ENCODE peak calls at places on chromosomes 16 and 17, in eight cellular contexts. P is body of pancreas, M is uterus, G is thyroid gland, O is stomach, Y is adrenal gland, Q is heart left ventricle, S is A549. L is an unnamed sample.

GRCh38 chr17:73795730-73796129 is 151.5 kb upstream of the SDK2 start:
- DNase-seq in P (no peak), M (no peak), G (no peak), O (no peak), Y (no peak), Q (no peak), S (no peak), L (no peak)

GRCh38 chr16:16887193-16887592 is 508.3 kb downstream of the NPIPA7 start:
- DNase-seq in P (no peak), M (no peak), G (no peak), O (no peak), Y (no peak), Q (no peak), S (no peak), L (no peak)

GRCh38 chr17:17176341-17176740 is 29.8 kb downstream of the PLD6 start:
- DNase-seq in P (no peak), M (no peak), G (no peak), O (no peak), Y (no peak), Q (no peak), S (no peak), L (no peak)

GRCh38 chr16:82924075-82924854 is 297.5 kb downstream of the CDH13 start:
- DNase-seq in P (no peak), M (no peak), G (no peak), O (no peak), Y (no peak), Q (no peak), S (no peak), L (peak)

GRCh38 chr17:82226170-82226808 is 2.6 kb upstream of the SLC16A3 start:
- DNase-seq in P (no peak), M (no peak), G (no peak), O (no peak), Y (no peak), Q (peak), S (no peak), L (no peak)

GRCh38 chr16:681746-682427 is 1.7 kb downstream of the STUB1 start:
- DNase-seq in P (peak), M (no peak), G (no peak), O (no peak), Y (no peak), Q (no peak), S (no peak), L (no peak)

GRCh38 chr17:3020381-3020780 is 43.0 kb downstream of the OR1D5 start:
- DNase-seq in P (no peak), M (no peak), G (no peak), O (no peak), Y (no peak), Q (no peak), S (no peak), L (no peak)

GRCh38 chr17:75808905-75809621 is 24.5 kb downstream of the UNK start:
- DNase-seq in P (no peak), M (peak), G (no peak), O (peak), Y (peak), Q (peak), S (no peak), L (no peak)

GRCh38 chr16:67456383-67457140 is 24.4 kb downstream of the ATP6V0D1 start:
- DNase-seq in P (peak), M (peak), G (peak), O (peak), Y (peak), Q (peak), S (peak), L (peak)

GRCh38 chr17:82623707-82624106 is 24.5 kb downstream of the WDR45B start:
- DNase-seq in P (no peak), M (no peak), G (no peak), O (no peak), Y (no peak), Q (no peak), S (no peak), L (no peak)

GRCh38 chr17:58447039-58447975 is 30.0 kb upstream of the RNF43 start:
- DNase-seq in P (peak), M (no peak), G (peak), O (peak), Y (peak), Q (peak), S (peak), L (peak)

GRCh38 chr17:82399601-82400101 is 18.5 kb upstream of the HEXD start:
- DNase-seq in P (no peak), M (no peak), G (no peak), O (no peak), Y (no peak), Q (no peak), S (no peak), L (no peak)

GRCh38 chr16:80273635-80274538 is 266.9 kb upstream of the DYNLRB2 start:
- DNase-seq in P (no peak), M (no peak), G (no peak), O (no peak), Y (no peak), Q (no peak), S (no peak), L (no peak)

GRCh38 chr17:21041753-21042433 is 918 bp downstream of the USP22 start:
- DNase-seq in P (peak), M (peak), G (peak), O (peak), Y (peak), Q (peak), S (peak), L (peak)

GRCh38 chr16:23122107-23122506 is 27.1 kb downstream of the USP31 start:
- DNase-seq in P (no peak), M (no peak), G (no peak), O (no peak), Y (no peak), Q (no peak), S (no peak), L (no peak)

GRCh38 chr17:8914554-8914953 is 47.1 kb upstream of the PIK3R6 start:
- DNase-seq in P (no peak), M (no peak), G (no peak), O (no peak), Y (no peak), Q (no peak), S (no peak), L (no peak)

GRCh38 chr17:16287563-16288027 is 65.7 kb downstream of the CENPV start:
- DNase-seq in P (no peak), M (no peak), G (no peak), O (peak), Y (no peak), Q (peak), S (no peak), L (peak)

GRCh38 chr16:10558746-10559641 is 21.4 kb downstream of the EMP2 start:
- DNase-seq in P (peak), M (peak), G (peak), O (peak), Y (peak), Q (peak), S (no peak), L (peak)

GRCh38 chr17:6793748-6794493 is 17.9 kb downstream of the FBXO39 start:
- DNase-seq in P (no peak), M (no peak), G (no peak), O (no peak), Y (no peak), Q (no peak), S (no peak), L (no peak)

GRCh38 chr16:67184453-67185002 is 765 bp upstream of the MATCAP1 start:
- DNase-seq in P (no peak), M (no peak), G (no peak), O (no peak), Y (no peak), Q (no peak), S (no peak), L (no peak)

GRCh38 chr17:38897671-38898290 is 27.6 kb upstream of the LASP1NB start:
- DNase-seq in P (no peak), M (no peak), G (no peak), O (no peak), Y (no peak), Q (no peak), S (no peak), L (peak)

GRCh38 chr16:88941933-88942909 is 34.8 kb downstream of the CBFA2T3 start:
- DNase-seq in P (peak), M (no peak), G (peak), O (peak), Y (no peak), Q (peak), S (peak), L (peak)
- TF ChIP-seq POLR2A in P (no peak), M (no peak), G (no peak), O (no peak), Y (no peak), Q (no peak), S (no peak), L (no peak)

DNA sequence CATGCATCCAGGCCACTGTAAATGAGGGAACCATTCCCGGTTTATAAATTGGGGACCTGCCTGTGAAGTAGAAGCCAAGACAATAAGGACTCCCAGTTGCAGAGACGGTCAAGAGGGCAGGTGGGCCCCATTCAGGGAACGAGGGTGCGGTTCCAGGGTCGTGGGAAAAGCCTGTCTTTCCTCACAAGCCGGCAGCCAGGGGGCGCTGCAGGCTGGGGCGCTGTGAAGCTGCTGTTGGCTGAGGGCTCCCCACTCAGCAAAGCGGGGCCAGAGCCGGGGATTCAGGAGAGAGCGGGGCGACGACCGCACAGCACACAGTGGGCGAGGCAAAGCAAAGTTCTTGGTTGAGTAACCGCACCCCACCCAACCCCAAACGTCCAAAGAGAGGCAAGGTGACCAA is 24.9 kb downstream of the CDRT15 start:
- DNase-seq in P (peak), M (peak), G (peak), O (peak), Y (no peak), Q (peak), S (no peak), L (no peak)
- TF ChIP-seq CTCF in P (peak), M (peak), G (peak), O (peak), Y (peak), Q (peak), S (no peak), L (peak)

DNA sequence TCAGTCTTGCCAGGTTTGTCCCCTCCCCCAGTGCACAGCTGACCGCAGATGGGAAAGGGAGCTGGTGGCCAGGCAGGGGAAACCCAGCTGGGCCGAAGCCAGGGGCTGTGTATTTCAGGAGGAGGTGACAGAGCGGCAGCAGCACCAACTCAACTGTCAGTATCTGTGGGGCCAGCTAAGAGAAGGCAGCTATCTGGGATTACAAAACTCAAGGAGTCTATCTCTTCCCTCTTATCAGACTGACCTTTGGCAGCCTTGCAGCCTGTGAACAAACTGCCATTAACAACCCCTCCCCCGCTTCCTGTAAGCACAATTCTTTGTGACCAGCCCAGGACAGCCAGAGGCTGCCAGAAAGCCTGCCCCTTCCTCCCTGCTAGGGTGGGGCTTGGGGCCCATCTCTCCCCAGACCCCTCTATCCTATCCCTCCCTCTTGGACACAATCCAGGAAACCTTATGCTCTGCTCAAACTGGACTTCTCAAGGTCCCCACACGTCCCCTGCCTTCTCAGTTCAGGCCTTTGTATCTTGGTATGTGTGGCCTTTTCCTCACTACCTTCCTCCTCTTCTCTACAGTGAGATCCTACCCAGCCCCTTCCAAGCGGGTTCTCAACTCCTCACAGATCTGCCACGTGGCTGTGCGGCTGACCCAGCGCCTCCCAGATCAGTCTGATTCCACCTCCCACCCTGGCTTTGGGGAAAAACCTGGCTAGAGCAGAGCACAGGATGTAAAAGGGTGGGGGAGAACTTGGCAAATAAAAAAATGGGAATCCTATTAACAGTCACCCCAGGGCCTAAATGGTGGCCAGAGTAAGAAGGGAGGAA is 10.5 kb downstream of the ST3GAL2 start:
- DNase-seq in P (peak), M (peak), G (peak), O (peak), Y (peak), Q (peak), S (peak), L (peak)
- TF ChIP-seq POLR2A in P (peak), M (no peak), G (no peak), O (no peak), Y (peak), Q (no peak), S (no peak), L (peak)

GRCh38 chr17:35749560-35750412 is 3.3 kb downstream of the GAS2L2 start:
- DNase-seq in P (no peak), M (no peak), G (peak), O (peak), Y (no peak), Q (no peak), S (no peak), L (no peak)
- TF ChIP-seq CTCF in P (no peak), M (no peak), G (no peak), O (no peak), Y (no peak), Q (no peak), S (no peak), L (no peak)

GRCh38 chr17:60390881-60391418 is 983 bp downstream of the USP32 start:
- DNase-seq in P (peak), M (no peak), G (peak), O (peak), Y (peak), Q (peak), S (peak), L (peak)

GRCh38 chr17:60393840-60394529 is 2.1 kb upstream of the USP32 start:
- DNase-seq in P (no peak), M (no peak), G (no peak), O (no peak), Y (no peak), Q (no peak), S (no peak), L (no peak)

GRCh38 chr17:60392845-60393702 is 1.1 kb upstream of the USP32 start:
- DNase-seq in P (peak), M (no peak), G (peak), O (peak), Y (peak), Q (peak), S (peak), L (peak)

GRCh38 chr17:60391419-60392041 is 403 bp downstream of the USP32 start:
- DNase-seq in P (no peak), M (no peak), G (no peak), O (no peak), Y (no peak), Q (no peak), S (peak), L (no peak)

DNA sequence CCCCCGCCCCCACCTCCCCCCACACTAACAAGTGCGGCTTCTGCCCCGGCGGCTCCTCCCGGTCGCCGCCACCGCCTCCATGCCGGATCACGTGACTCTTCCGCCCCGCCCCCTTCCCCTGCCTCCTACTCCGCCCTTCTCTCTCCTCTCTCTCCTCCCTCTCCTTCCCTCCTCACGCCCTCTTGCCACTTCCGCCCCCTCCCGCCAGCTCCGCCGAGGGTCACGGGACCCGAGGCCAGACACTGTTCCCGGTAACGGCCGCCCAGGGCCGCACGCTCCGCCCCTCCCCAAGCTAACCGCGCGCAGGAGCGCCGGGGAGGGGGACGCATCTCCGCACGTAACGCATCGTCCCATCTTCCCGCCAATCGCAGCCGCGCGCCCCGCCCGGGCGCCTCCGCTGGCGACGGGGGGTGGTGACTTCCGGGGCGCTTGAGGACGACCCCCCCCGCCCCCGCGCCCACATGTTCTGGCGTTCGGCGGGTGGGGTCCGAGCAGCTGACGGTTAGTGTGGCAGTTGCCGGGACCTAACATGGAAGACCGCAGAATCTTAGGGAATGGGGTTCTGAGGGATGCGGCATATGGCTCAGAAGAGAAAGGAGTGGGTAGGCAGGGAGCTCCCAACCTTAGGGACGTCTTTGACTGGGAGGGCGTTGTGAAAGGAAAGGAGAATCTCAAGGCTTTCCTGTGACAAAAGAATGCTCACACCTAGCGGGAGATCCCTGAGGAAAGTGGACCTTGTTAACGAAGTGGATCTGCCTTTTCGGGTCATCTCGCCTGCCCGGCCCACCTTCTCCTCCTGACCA is at the start of gene USP32:
- DNase-seq in P (peak), M (peak), G (peak), O (peak), Y (peak), Q (peak), S (peak), L (peak)
- TF ChIP-seq POLR2A in P (peak), M (peak), G (peak), O (no peak), Y (peak), Q (no peak), S (peak), L (peak)

DNA sequence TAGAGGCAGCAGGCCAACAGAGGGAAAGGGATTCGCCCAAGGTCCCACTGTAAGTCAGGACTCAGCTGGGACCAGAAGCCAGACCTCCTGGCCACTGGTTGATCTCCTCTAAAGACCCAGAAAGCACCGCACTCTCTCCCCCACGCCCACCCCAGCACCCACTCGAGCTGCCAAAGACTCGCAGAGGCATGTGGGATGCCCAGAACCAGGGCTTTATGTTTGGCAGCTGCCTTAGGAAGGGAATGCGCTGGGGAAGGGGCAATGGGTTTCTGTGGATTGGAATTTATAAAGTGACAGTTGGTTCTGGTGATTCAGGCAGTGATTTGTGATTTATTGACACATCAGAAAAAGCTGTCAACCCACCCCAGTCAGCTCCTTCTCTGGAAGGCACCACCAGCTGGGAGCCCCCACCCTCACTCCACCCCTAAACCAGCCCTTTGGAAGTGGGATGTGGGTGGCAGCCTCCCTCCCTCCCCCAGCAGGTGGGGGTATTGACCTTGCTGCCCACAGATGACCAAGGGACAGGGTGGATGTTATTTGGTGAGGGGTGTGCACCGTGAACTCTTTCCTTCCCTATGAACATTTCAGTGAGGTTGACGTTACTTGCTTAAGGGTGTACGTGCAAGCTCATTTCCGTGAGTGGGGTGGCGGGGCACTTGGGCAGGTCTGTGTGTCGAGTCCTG is 76.6 kb upstream of the DNAJA2 start:
- DNase-seq in P (no peak), M (no peak), G (no peak), O (no peak), Y (no peak), Q (no peak), S (no peak), L (no peak)
- TF ChIP-seq CTCF in P (no peak), M (no peak), G (no peak), O (no peak), Y (no peak), Q (no peak), S (no peak), L (no peak)

DNA sequence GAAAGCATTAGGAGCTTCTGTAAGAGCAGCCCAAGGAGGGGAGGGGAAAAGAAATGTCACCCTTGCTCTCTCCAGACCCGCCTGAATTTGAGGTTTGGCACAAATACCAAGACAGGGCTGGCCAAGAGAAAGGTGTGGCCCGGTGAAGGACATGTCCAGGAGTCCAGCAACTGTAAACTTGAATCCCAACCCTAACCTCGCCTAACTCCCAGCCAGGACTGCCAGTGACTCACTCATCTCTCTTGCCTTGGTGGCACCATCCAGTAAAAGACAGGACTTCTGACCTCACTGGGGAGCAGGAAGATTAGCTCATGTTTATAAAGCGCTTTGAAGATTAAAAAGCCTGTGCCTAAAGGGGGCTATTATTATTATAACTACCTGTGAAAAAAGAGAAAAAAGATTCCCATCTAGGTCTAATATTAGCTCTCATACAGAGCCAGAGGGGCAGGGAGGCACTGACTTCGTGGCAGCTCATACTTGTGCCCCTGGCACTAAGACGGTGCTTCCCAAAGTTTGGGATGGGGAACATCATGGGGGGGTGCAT is 335.3 kb downstream of the SOX9 start:
- DNase-seq in P (no peak), M (no peak), G (no peak), O (peak), Y (no peak), Q (no peak), S (peak), L (peak)
- TF ChIP-seq POLR2A in P (no peak), M (no peak), G (no peak), O (no peak), Y (no peak), Q (no peak), S (no peak), L (no peak)